ENCODE peak calls at places on chromosomes 1 and 21, in ten cellular contexts. X is heart left ventricle, Q is Calu3, S is fibroblast of lung, L is ovary, F is psoas muscle, I is pancreas, P is lower lobe of right lung, R is endodermal cell, J is nephron progenitor cell. E is an unnamed sample.

GRCh38 chr1:21663251-21663950 is 5.8 kb downstream of the RAP1GAP start:
- DNase-seq in I (no peak), R (no peak), J (no peak), Q (no peak), L (no peak), F (no peak), P (no peak), S (no peak), X (no peak), E (peak)

GRCh38 chr1:210689741-210690635 is 361.3 kb downstream of the HHAT start:
- DNase-seq in I (no peak), F (no peak), L (no peak), P (no peak), S (no peak), X (no peak), Q (no peak), J (no peak), R (no peak), E (no peak)

GRCh38 chr1:152225678-152226077 is 1.7 kb upstream of the HRNR start:
- DNase-seq in P (no peak), L (no peak), X (no peak), J (no peak), S (no peak), F (no peak), R (no peak), I (no peak), Q (no peak), E (no peak)

GRCh38 chr1:209662879-209663327 is 10.7 kb upstream of the LAMB3 start:
- DNase-seq in J (no peak), Q (no peak), L (no peak), F (no peak), I (no peak), S (no peak), X (no peak), R (no peak), P (no peak), E (no peak)

GRCh38 chr1:12445257-12445656 is 172.8 kb downstream of the DHRS3 start:
- DNase-seq in L (no peak), P (no peak), Q (no peak), J (no peak), X (no peak), R (no peak), I (no peak), F (no peak), S (no peak), E (no peak)

GRCh38 chr1:97920275-97920831 is 481 bp downstream of the DPYD start:
- DNase-seq in J (no peak), X (no peak), R (no peak), P (no peak), S (peak), I (no peak), Q (no peak), F (no peak), L (no peak), E (no peak)

GRCh38 chr1:78340006-78340405 is 150.8 kb upstream of the PTGFR start:
- DNase-seq in P (no peak), S (peak), F (no peak), Q (no peak), X (no peak), I (no peak), J (no peak), R (no peak), L (no peak), E (no peak)

GRCh38 chr1:6130596-6130995 is 49.5 kb downstream of the CHD5 start:
- DNase-seq in Q (no peak), L (no peak), P (peak), J (no peak), X (no peak), S (no peak), F (no peak), I (no peak), R (no peak), E (no peak)

GRCh38 chr1:218829143-218829542 is 344.5 kb upstream of the LYPLAL1 start:
- DNase-seq in I (no peak), L (no peak), J (no peak), S (peak), F (no peak), P (no peak), R (no peak), X (no peak), Q (peak), E (no peak)

GRCh38 chr21:31974454-31974985 is 101.7 kb downstream of the HUNK start:
- DNase-seq in J (no peak), I (no peak), Q (no peak), X (no peak), P (no peak), F (no peak), R (no peak), L (no peak), S (no peak), E (peak)

GRCh38 chr1:86082183-86082582 is 74.4 kb downstream of the COL24A1 start:
- DNase-seq in I (no peak), P (no peak), Q (no peak), X (no peak), F (no peak), R (no peak), L (no peak), J (no peak), S (no peak), E (no peak)

GRCh38 chr1:89610457-89610991 is 22.4 kb upstream of the LRRC8C start:
- DNase-seq in Q (no peak), J (no peak), S (no peak), R (no peak), L (no peak), F (peak), P (no peak), I (no peak), X (no peak), E (no peak)

GRCh38 chr1:169527461-169528213 is 41.9 kb upstream of the SLC19A2 start:
- DNase-seq in X (no peak), J (no peak), Q (peak), R (peak), P (no peak), I (no peak), F (no peak), L (no peak), S (peak), E (no peak)

GRCh38 chr1:9845914-9846313 is 22.1 kb upstream of the CLSTN1 start:
- DNase-seq in S (no peak), F (peak), P (no peak), I (no peak), Q (no peak), J (no peak), L (no peak), X (no peak), R (peak), E (no peak)

GRCh38 chr1:16628361-16629111 is 15.2 kb upstream of the NBPF1 start:
- DNase-seq in J (peak), F (peak), L (no peak), I (peak), P (peak), Q (no peak), R (peak), X (peak), S (no peak), E (peak)

GRCh38 chr1:59742526-59742925 is 72.2 kb upstream of the HOOK1 start:
- DNase-seq in F (no peak), R (no peak), P (no peak), L (no peak), S (no peak), I (no peak), X (no peak), Q (no peak), J (no peak), E (no peak)

GRCh38 chr1:107430540-107431228 is 289.8 kb downstream of the NTNG1 start:
- DNase-seq in I (peak), F (no peak), J (peak), L (no peak), Q (peak), R (peak), X (no peak), P (no peak), S (peak), E (peak)

GRCh38 chr1:62358974-62359373 is 39.7 kb upstream of the KANK4 start:
- DNase-seq in R (no peak), L (no peak), S (no peak), Q (no peak), I (no peak), P (no peak), J (no peak), X (no peak), F (no peak), E (no peak)

GRCh38 chr1:27536767-27537166 is 46.8 kb upstream of the WASF2 start:
- DNase-seq in X (peak), P (no peak), L (peak), F (peak), I (peak), Q (no peak), J (peak), S (peak), R (peak), E (no peak)
- TF ChIP-seq CTCF in X (no peak), P (no peak), L (no peak), F (no peak), I (no peak), Q (no peak), J (no peak), S (peak), R (peak), E (no peak)

GRCh38 chr1:214341918-214342317 is 61.0 kb downstream of the SMYD2 start:
- DNase-seq in P (no peak), L (no peak), X (no peak), Q (no peak), R (no peak), F (no peak), I (no peak), J (no peak), S (no peak), E (no peak)

GRCh38 chr1:214344897-214345296 is 63.9 kb downstream of the SMYD2 start:
- DNase-seq in I (no peak), L (no peak), Q (no peak), S (no peak), J (no peak), X (no peak), R (no peak), P (no peak), F (no peak), E (no peak)

GRCh38 chr1:214338212-214338611 is 57.3 kb downstream of the SMYD2 start:
- DNase-seq in I (no peak), S (no peak), J (no peak), F (no peak), R (no peak), L (no peak), P (no peak), Q (no peak), X (no peak), E (no peak)

GRCh38 chr1:214337536-214337935 is 56.6 kb downstream of the SMYD2 start:
- DNase-seq in J (no peak), S (peak), P (no peak), Q (no peak), F (no peak), X (no peak), I (no peak), R (peak), L (no peak), E (no peak)

GRCh38 chr1:214341459-214341858 is 60.5 kb downstream of the SMYD2 start:
- DNase-seq in I (no peak), X (no peak), Q (no peak), S (no peak), P (no peak), J (no peak), R (no peak), L (no peak), F (no peak), E (no peak)
- TF ChIP-seq CTCF in I (no peak), X (no peak), Q (no peak), S (no peak), P (no peak), J (no peak), R (no peak), L (no peak), F (no peak), E (no peak)

GRCh38 chr21:26171310-26172100 is 935 bp upstream of the APP start:
- DNase-seq in R (no peak), X (peak), I (no peak), Q (no peak), L (no peak), J (peak), S (no peak), P (no peak), F (no peak), E (no peak)

GRCh38 chr21:26169611-26170470 is 729 bp downstream of the APP start:
- DNase-seq in J (peak), I (peak), P (peak), L (peak), Q (peak), F (peak), S (peak), R (peak), X (peak), E (peak)

GRCh38 chr21:26167593-26167992 is 3.0 kb downstream of the APP start:
- DNase-seq in X (no peak), J (no peak), F (no peak), L (no peak), S (no peak), R (no peak), Q (no peak), I (no peak), P (no peak), E (no peak)

GRCh38 chr21:26170471-26171309 is at the start of gene APP:
- DNase-seq in F (peak), J (peak), X (peak), Q (peak), I (peak), L (peak), P (peak), S (peak), R (peak), E (peak)

DNA sequence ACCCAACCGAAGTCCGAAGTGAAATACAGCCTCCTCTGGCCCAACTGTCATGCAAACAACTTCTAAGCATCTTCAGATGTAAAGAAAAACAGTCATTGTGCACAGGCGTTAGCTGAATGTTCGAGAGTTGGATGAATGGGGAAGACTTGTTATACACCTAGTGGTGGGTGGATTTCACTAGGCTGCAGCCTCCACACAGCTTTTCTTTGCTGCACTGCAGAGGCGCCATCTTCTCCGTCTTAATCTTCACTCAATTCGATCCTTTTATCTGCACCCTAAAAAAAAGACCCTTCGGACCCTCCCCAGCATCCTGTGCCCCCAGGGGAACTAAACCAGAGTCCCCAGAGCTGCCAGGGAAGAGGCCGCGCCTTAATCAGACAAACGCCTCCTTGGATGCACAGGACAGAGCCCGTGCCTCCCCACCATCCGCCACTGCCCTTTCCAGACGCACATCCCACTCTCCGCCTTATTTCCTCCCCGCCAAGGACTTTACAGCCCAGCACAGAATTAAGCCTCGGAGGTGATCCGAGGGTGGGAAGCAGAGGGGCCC is 1.4 kb downstream of the APP start:
- DNase-seq in Q (peak), F (peak), I (peak), P (no peak), X (peak), L (peak), S (peak), J (peak), R (peak), E (peak)
- TF ChIP-seq CTCF in Q (peak), F (peak), I (peak), P (peak), X (no peak), L (no peak), S (peak), J (peak), R (peak), E (no peak)

GRCh38 chr21:44650265-44650972 is 4.0 kb downstream of the KRTAP12-4 start:
- DNase-seq in X (no peak), S (no peak), P (no peak), I (no peak), Q (no peak), J (no peak), F (no peak), R (no peak), L (no peak), E (no peak)

GRCh38 chr21:44649701-44650100 is 3.5 kb downstream of the KRTAP10-11 start:
- DNase-seq in S (no peak), F (no peak), Q (no peak), P (no peak), L (no peak), X (no peak), J (no peak), I (no peak), R (no peak), E (no peak)

GRCh38 chr21:44648557-44649311 is 2.5 kb downstream of the KRTAP10-11 start:
- DNase-seq in F (no peak), R (no peak), J (no peak), L (no peak), Q (no peak), P (no peak), X (no peak), S (no peak), I (no peak), E (peak)

GRCh38 chr21:44644878-44645277 is 1.3 kb upstream of the KRTAP10-11 start:
- DNase-seq in R (no peak), Q (no peak), L (no peak), I (no peak), X (no peak), J (no peak), F (no peak), S (no peak), P (no peak), E (no peak)

DNA sequence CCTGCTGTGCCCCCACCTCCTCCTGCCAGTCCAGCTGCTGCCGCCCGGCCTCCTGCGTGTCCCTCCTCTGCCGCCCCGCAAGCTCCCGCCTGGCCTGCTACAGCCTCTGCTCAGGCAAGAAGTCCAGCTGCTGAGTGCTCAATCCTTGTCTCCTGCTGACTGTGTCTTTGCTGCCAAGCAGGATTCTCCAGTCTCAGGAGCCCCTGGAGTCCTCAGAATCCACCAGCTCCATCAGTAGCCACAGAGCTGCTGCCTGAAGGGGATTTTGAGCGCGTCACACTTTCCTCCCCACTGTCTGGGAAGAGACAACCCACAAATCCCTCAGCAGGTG is 973 bp downstream of the KRTAP10-11 start:
- DNase-seq in P (no peak), Q (no peak), X (no peak), I (no peak), R (no peak), L (no peak), J (no peak), F (no peak), S (no peak), E (peak)
- TF ChIP-seq CTCF in P (no peak), Q (no peak), X (no peak), I (no peak), R (no peak), L (no peak), J (no peak), F (no peak), S (no peak), E (no peak)

GRCh38 chr1:235557495-235557894 is 53.2 kb upstream of the B3GALNT2 start:
- DNase-seq in S (no peak), I (no peak), R (peak), F (no peak), P (no peak), L (no peak), Q (peak), X (no peak), J (peak), E (no peak)
- TF ChIP-seq CTCF in S (no peak), I (no peak), R (peak), F (no peak), P (no peak), L (no peak), Q (peak), X (no peak), J (no peak), E (no peak)

E was measured in stomach.